ENCODE peak calls at places on chromosome 20, in four cellular contexts. One of them, this sample, is unnamed.

GRCh38 chr20:47860049-47860830 is 75.0 kb upstream of the SULF2 start:
- DNase-seq in dorsolateral prefrontal cortex: no peak
- DNase-seq in astrocyte: no peak
- DNase-seq in neural crest cell: no peak
- DNase-seq in this sample: no peak

GRCh38 chr20:41276317-41276751 is 41.2 kb downstream of the ZHX3 start:
- DNase-seq in dorsolateral prefrontal cortex: no peak
- DNase-seq in astrocyte: no peak
- DNase-seq in neural crest cell: no peak
- DNase-seq in this sample: no peak

GRCh38 chr20:22993823-22994222 is 41.3 kb upstream of the SSTR4 start:
- DNase-seq in dorsolateral prefrontal cortex: no peak
- DNase-seq in astrocyte: no peak
- DNase-seq in neural crest cell: no peak
- DNase-seq in this sample: no peak

GRCh38 chr20:34675993-34676641 is 775 bp downstream of the PIGU start:
- DNase-seq in dorsolateral prefrontal cortex: no peak
- DNase-seq in astrocyte: no peak
- DNase-seq in neural crest cell: no peak
- DNase-seq in this sample: no peak

GRCh38 chr20:46324960-46325703 is 16.8 kb upstream of the CDH22 start:
- DNase-seq in dorsolateral prefrontal cortex: no peak
- DNase-seq in astrocyte: no peak
- DNase-seq in neural crest cell: peak; percentile 45
- DNase-seq in this sample: no peak

GRCh38 chr20:23631981-23632710 is 5.6 kb downstream of the CST3 start:
- DNase-seq in dorsolateral prefrontal cortex: no peak
- DNase-seq in astrocyte: no peak
- DNase-seq in neural crest cell: no peak
- DNase-seq in this sample: no peak

GRCh38 chr20:4559906-4560305 is 161.8 kb upstream of the PRND start:
- DNase-seq in dorsolateral prefrontal cortex: no peak
- DNase-seq in astrocyte: no peak
- DNase-seq in neural crest cell: no peak
- DNase-seq in this sample: no peak

GRCh38 chr20:57503035-57503658 is 21.8 kb downstream of the CTCFL start:
- DNase-seq in dorsolateral prefrontal cortex: no peak
- DNase-seq in astrocyte: no peak
- DNase-seq in neural crest cell: no peak
- DNase-seq in this sample: no peak

GRCh38 chr20:2596673-2597279 is 55.7 kb upstream of the NOP56 start:
- DNase-seq in dorsolateral prefrontal cortex: no peak
- DNase-seq in astrocyte: no peak
- DNase-seq in neural crest cell: no peak
- DNase-seq in this sample: no peak

GRCh38 chr20:37919389-37920040 is 16.6 kb downstream of the VSTM2L start:
- DNase-seq in dorsolateral prefrontal cortex: no peak
- DNase-seq in astrocyte: no peak
- DNase-seq in neural crest cell: no peak
- DNase-seq in this sample: no peak

GRCh38 chr20:44264287-44264686 is 17.2 kb downstream of the GDAP1L1 start:
- DNase-seq in dorsolateral prefrontal cortex: no peak
- DNase-seq in astrocyte: no peak
- DNase-seq in neural crest cell: no peak
- DNase-seq in this sample: no peak

GRCh38 chr20:44618318-44618731 is 33.2 kb downstream of the ADA start:
- DNase-seq in dorsolateral prefrontal cortex: peak; percentile 48
- DNase-seq in astrocyte: no peak
- DNase-seq in neural crest cell: no peak
- DNase-seq in this sample: no peak

GRCh38 chr20:13546497-13547131 is 92.1 kb downstream of the TASP1 start:
- DNase-seq in dorsolateral prefrontal cortex: peak; percentile 52
- DNase-seq in astrocyte: peak; percentile 49
- DNase-seq in neural crest cell: peak; percentile 83
- DNase-seq in this sample: peak; percentile 89

GRCh38 chr20:35627121-35627520 is 11.5 kb downstream of the SPAG4 start:
- DNase-seq in dorsolateral prefrontal cortex: no peak
- DNase-seq in astrocyte: no peak
- DNase-seq in neural crest cell: no peak
- DNase-seq in this sample: no peak

GRCh38 chr20:31923388-31924271 is 28.2 kb downstream of the PDRG1 start:
- DNase-seq in dorsolateral prefrontal cortex: no peak
- DNase-seq in astrocyte: no peak
- DNase-seq in neural crest cell: no peak
- DNase-seq in this sample: no peak

GRCh38 chr20:5770240-5770986 is 20.2 kb downstream of the SHLD1 start:
- DNase-seq in dorsolateral prefrontal cortex: no peak
- DNase-seq in astrocyte: no peak
- DNase-seq in neural crest cell: no peak
- DNase-seq in this sample: no peak

GRCh38 chr20:46573234-46573633 is 22.8 kb upstream of the OCSTAMP start:
- DNase-seq in dorsolateral prefrontal cortex: no peak
- DNase-seq in astrocyte: no peak
- DNase-seq in neural crest cell: no peak
- DNase-seq in this sample: no peak

GRCh38 chr20:3510110-3510509 is 39.3 kb downstream of the ATRN start:
- DNase-seq in dorsolateral prefrontal cortex: no peak
- DNase-seq in astrocyte: no peak
- DNase-seq in neural crest cell: no peak
- DNase-seq in this sample: no peak

GRCh38 chr20:62824476-62825287 is 7.8 kb downstream of the COL9A3 start:
- DNase-seq in dorsolateral prefrontal cortex: no peak
- DNase-seq in astrocyte: no peak
- DNase-seq in neural crest cell: peak; percentile 46
- DNase-seq in this sample: peak; percentile 64

GRCh38 chr20:46945465-46945864 is 50.8 kb downstream of the EYA2 start:
- DNase-seq in dorsolateral prefrontal cortex: no peak
- DNase-seq in astrocyte: no peak
- DNase-seq in neural crest cell: no peak
- DNase-seq in this sample: no peak

GRCh38 chr20:58579819-58580492 is 64.8 kb upstream of the APCDD1L start:
- DNase-seq in dorsolateral prefrontal cortex: no peak
- DNase-seq in astrocyte: no peak
- DNase-seq in neural crest cell: no peak
- DNase-seq in this sample: no peak

GRCh38 chr20:4068708-4069107 is 53.4 kb upstream of the RNF24 start:
- DNase-seq in dorsolateral prefrontal cortex: no peak
- DNase-seq in astrocyte: no peak
- DNase-seq in neural crest cell: no peak
- DNase-seq in this sample: no peak

GRCh38 chr20:57347393-57347792 is 3.7 kb upstream of the RAE1 start:
- DNase-seq in dorsolateral prefrontal cortex: no peak
- DNase-seq in astrocyte: no peak
- DNase-seq in neural crest cell: no peak
- DNase-seq in this sample: no peak

GRCh38 chr20:4369798-4370124 is 351.9 kb upstream of the PRND start:
- DNase-seq in dorsolateral prefrontal cortex: no peak
- DNase-seq in astrocyte: no peak
- DNase-seq in neural crest cell: no peak
- DNase-seq in this sample: no peak

GRCh38 chr20:10537850-10538480 is 102.9 kb downstream of the SLX4IP start:
- DNase-seq in dorsolateral prefrontal cortex: no peak
- DNase-seq in astrocyte: peak; percentile 73
- DNase-seq in neural crest cell: no peak
- DNase-seq in this sample: no peak

GRCh38 chr20:21725892-21726291 is 20.4 kb downstream of the PAX1 start:
- DNase-seq in dorsolateral prefrontal cortex: no peak
- DNase-seq in astrocyte: no peak
- DNase-seq in neural crest cell: no peak
- DNase-seq in this sample: peak; percentile 39

GRCh38 chr20:5871720-5872410 is 78.5 kb downstream of the TRMT6 start:
- DNase-seq in dorsolateral prefrontal cortex: no peak
- DNase-seq in astrocyte: no peak
- DNase-seq in neural crest cell: no peak
- DNase-seq in this sample: no peak

GRCh38 chr20:35120012-35120701 is 27.0 kb downstream of the EDEM2 start:
- DNase-seq in dorsolateral prefrontal cortex: no peak
- DNase-seq in astrocyte: peak; percentile 85
- DNase-seq in neural crest cell: no peak
- DNase-seq in this sample: no peak

GRCh38 chr20:50924261-50924660 is 7.0 kb downstream of the ADNP start:
- DNase-seq in dorsolateral prefrontal cortex: no peak
- DNase-seq in astrocyte: no peak
- DNase-seq in neural crest cell: no peak
- DNase-seq in this sample: no peak

GRCh38 chr20:23995905-23996666 is 7.5 kb upstream of the GGTLC1 start:
- DNase-seq in dorsolateral prefrontal cortex: no peak
- DNase-seq in astrocyte: no peak
- DNase-seq in neural crest cell: peak; percentile 40
- DNase-seq in this sample: peak; percentile 74

GRCh38 chr20:63957690-63958441 is 1.6 kb upstream of the UCKL1 start:
- DNase-seq in dorsolateral prefrontal cortex: no peak
- DNase-seq in astrocyte: no peak
- DNase-seq in neural crest cell: no peak
- DNase-seq in this sample: no peak

GRCh38 chr20:37469531-37469930 is 51.5 kb upstream of the NNAT start:
- DNase-seq in dorsolateral prefrontal cortex: no peak
- DNase-seq in astrocyte: no peak
- DNase-seq in neural crest cell: no peak
- DNase-seq in this sample: no peak

GRCh38 chr20:62820962-62821725 is 4.3 kb downstream of the COL9A3 start:
- DNase-seq in dorsolateral prefrontal cortex: no peak
- DNase-seq in astrocyte: no peak
- DNase-seq in neural crest cell: no peak
- DNase-seq in this sample: no peak

GRCh38 chr20:58711266-58712051 is 18.9 kb downstream of the NPEPL1 start:
- DNase-seq in dorsolateral prefrontal cortex: peak; percentile 42
- DNase-seq in astrocyte: no peak
- DNase-seq in neural crest cell: no peak
- DNase-seq in this sample: peak; percentile 15

GRCh38 chr20:51126337-51126736 is 103.4 kb upstream of the KCNG1 start:
- DNase-seq in dorsolateral prefrontal cortex: no peak
- DNase-seq in astrocyte: no peak
- DNase-seq in neural crest cell: no peak
- DNase-seq in this sample: no peak

GRCh38 chr20:46415773-46416172 is 9.4 kb upstream of the ELMO2 start:
- DNase-seq in dorsolateral prefrontal cortex: no peak
- DNase-seq in astrocyte: no peak
- DNase-seq in neural crest cell: no peak
- DNase-seq in this sample: no peak

GRCh38 chr20:33339515-33340058 is 56.6 kb downstream of the BPIFB1 start:
- DNase-seq in dorsolateral prefrontal cortex: no peak
- DNase-seq in astrocyte: no peak
- DNase-seq in neural crest cell: peak; percentile 30
- DNase-seq in this sample: no peak

GRCh38 chr20:3788685-3789155 is 2.2 kb upstream of the CENPB start:
- DNase-seq in dorsolateral prefrontal cortex: no peak
- DNase-seq in astrocyte: no peak
- DNase-seq in neural crest cell: no peak
- DNase-seq in this sample: no peak

DNA sequence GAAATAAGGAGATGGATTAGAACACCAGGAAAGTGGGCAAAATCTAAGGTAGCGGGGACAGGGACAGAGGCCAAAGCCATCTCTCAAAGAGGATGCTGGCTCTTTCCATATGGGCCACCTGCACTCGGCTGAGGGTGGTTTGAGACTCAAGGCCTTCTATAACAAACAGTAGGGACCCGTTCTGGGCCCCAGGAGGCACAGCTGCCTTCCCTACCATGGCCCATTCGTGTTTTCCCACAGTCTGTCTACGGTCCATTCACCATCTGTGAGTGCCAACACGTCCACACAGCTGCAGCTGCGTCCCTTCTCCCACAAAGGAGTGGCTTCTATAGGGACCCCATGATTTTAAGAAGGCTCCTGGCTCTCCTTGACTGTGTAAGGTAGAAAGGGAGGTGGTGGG is 871 bp downstream of the BANF2 start:
- DNase-seq in dorsolateral prefrontal cortex: no peak
- DNase-seq in astrocyte: no peak
- DNase-seq in neural crest cell: no peak
- DNase-seq in this sample: no peak
- TF ChIP-seq CTCF in dorsolateral prefrontal cortex: no peak
- TF ChIP-seq CTCF in astrocyte: no peak
- TF ChIP-seq CTCF in neural crest cell: no peak
- TF ChIP-seq CTCF in this sample: no peak

DNA sequence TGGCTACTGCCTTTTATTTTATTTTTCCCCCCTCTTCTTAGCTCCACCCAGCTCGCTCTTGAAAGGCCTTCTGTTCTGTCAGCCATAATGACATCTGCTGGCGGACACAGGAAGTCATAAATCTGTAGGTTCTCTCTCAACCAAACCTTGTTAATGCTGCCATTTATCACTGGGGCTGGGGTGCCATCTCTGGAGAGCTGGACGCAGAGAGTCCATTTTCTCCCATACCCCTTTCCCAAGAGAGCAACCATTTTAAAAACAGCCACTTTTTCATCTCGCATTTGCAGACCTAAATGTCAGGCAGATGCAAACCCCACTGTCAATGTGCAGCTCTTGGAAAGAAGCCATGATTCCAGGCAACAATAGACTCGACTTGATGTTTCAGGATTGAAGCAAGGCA is 13.0 kb upstream of the TSHZ2 start:
- DNase-seq in dorsolateral prefrontal cortex: no peak
- DNase-seq in astrocyte: no peak
- DNase-seq in neural crest cell: peak; percentile 15
- DNase-seq in this sample: no peak
- TF ChIP-seq CTCF in dorsolateral prefrontal cortex: peak; percentile 9
- TF ChIP-seq CTCF in astrocyte: no peak
- TF ChIP-seq CTCF in neural crest cell: peak; percentile 41
- TF ChIP-seq CTCF in this sample: no peak

GRCh38 chr20:9467995-9468394 is 46.4 kb upstream of the LAMP5 start:
- DNase-seq in dorsolateral prefrontal cortex: no peak
- DNase-seq in astrocyte: no peak
- DNase-seq in neural crest cell: no peak
- DNase-seq in this sample: no peak
- TF ChIP-seq CTCF in dorsolateral prefrontal cortex: peak; percentile 67
- TF ChIP-seq CTCF in astrocyte: peak; percentile 51
- TF ChIP-seq CTCF in neural crest cell: peak; percentile 67
- TF ChIP-seq CTCF in this sample: peak; percentile 55

DNA sequence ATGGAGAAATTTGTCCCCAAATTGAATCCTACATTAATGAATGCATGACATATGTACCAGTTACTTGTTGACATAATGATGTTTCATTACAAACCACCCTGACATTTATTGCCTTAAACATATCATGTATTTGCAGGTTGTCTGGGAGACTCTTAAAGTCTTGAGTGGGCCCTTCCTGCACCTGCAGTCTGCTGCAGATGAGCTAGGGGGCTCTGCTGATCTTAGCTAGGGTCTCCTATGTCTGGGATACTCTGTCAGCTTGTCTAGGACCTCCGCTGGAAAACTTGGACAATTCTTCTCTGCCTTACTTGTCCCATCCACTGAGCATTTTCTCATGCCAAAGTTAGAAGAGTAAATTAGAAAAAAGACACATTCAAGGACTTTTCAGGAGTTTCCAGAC is 581.6 kb downstream of the HAO1 start:
- DNase-seq in dorsolateral prefrontal cortex: no peak
- DNase-seq in astrocyte: no peak
- DNase-seq in neural crest cell: no peak
- DNase-seq in this sample: no peak
- TF ChIP-seq CTCF in dorsolateral prefrontal cortex: no peak
- TF ChIP-seq CTCF in astrocyte: no peak
- TF ChIP-seq CTCF in neural crest cell: no peak
- TF ChIP-seq CTCF in this sample: no peak

GRCh38 chr20:48948612-48949011 is 27.1 kb downstream of the ARFGEF2 start:
- DNase-seq in dorsolateral prefrontal cortex: no peak
- DNase-seq in astrocyte: no peak
- DNase-seq in neural crest cell: no peak
- DNase-seq in this sample: no peak
- TF ChIP-seq CTCF in dorsolateral prefrontal cortex: no peak
- TF ChIP-seq CTCF in astrocyte: no peak
- TF ChIP-seq CTCF in neural crest cell: no peak
- TF ChIP-seq CTCF in this sample: no peak

This sample was measured in mesothelial cell of epicardium.